ENCODE peak calls at places on chromosome 18, in four cellular contexts. V, R, J and T are unnamed samples.
A peak's percentile ranks its signal among the peaks of the same experiment; 100 is the strongest.

GRCh38 chr18:59265246-59266018 is 7.8 kb downstream of the RAX start:
- DNase-seq in V (peak; percentile 88), J (no peak), R (no peak), T (peak; percentile 93)

GRCh38 chr18:68764016-68764415 is 33.9 kb upstream of the CCDC102B start:
- DNase-seq in R (no peak), J (no peak), V (no peak), T (no peak)

GRCh38 chr18:65906621-65907034 is 155.8 kb downstream of the CDH7 start:
- DNase-seq in R (no peak), J (no peak), V (peak; percentile 88), T (no peak)

GRCh38 chr18:23784811-23785245 is 95.6 kb downstream of the LAMA3 start:
- DNase-seq in R (no peak), J (no peak), V (peak; percentile 71), T (no peak)

GRCh38 chr18:40055262-40055661 is 1899.8 kb upstream of the PIK3C3 start:
- DNase-seq in V (no peak), J (no peak), R (no peak), T (no peak)

GRCh38 chr18:23614891-23615290 is 28.6 kb upstream of the NPC1 start:
- DNase-seq in J (no peak), R (no peak), V (no peak), T (no peak)

GRCh38 chr18:63078471-63078870 is 241.1 kb downstream of the BCL2 start:
- DNase-seq in R (no peak), J (no peak), V (no peak), T (no peak)

GRCh38 chr18:63511285-63511684 is 30.9 kb upstream of the SERPINB12 start:
- DNase-seq in J (peak; percentile 39), R (no peak), V (peak; percentile 92), T (peak; percentile 22)

GRCh38 chr18:75607701-75608100 is 180.2 kb upstream of the SMIM21 start:
- DNase-seq in R (no peak), V (no peak), J (no peak), T (no peak)

DNA sequence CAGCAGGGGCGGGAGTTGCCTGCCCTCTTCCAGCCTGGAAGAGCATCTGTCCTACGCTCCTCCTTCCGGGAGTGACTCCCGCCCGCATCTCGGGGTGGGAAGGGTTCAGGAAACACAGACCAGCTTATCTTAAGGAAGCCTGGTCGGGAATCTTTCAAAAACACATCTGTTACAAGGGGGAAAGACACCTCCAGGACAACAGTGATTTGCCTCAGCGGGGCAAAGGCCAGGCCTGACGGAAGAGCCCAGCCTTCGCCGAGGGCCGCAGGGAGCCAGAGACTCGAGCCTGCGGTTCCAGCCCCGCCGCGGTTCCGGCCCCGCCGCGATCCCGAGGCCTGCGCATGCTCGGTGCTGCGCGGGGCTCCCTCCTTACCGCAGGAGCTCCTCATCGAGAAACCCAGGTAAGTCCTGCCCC is 38.1 kb upstream of the TGIF1 start:
- DNase-seq in J (no peak), R (no peak), V (peak; percentile 26), T (peak; percentile 73)
- H3K4me3 ChIP-seq in J (no peak overlapping the region), R (no peak overlapping the region), V (no peak overlapping the region), T (no peak overlapping the region)

DNA sequence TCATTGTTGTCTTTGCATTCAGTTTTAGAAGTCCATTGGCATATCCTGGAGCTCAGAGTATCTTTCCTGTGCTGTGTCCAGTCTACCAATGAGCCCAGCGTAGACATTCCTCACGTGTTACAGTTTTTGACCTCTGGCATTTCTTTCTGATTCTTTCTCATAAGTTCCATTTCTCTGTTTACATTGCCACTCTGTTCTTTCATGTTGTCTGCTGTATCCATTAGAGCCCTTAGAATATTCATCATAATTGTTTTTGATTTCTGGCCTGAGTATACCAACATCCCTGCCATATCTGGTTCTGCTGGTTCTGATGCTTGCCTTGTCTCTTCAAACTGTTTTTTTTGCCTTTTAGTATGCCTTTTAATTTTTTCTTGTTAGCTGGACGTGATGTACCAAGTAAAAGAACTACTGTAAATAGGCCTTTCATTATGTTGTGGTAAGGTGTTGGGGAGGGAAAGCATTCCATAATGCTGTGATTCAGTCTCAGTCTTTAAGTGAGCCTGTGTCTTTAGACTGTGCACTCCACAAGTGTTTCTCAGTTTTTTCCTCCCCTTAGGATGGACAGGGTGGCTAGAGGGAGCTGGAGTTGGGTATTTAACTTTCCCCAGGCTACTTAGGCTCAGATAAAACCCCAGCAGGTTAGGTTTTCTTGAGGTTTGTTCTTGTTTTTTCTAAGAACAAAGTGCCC is 35.6 kb downstream of the CEP192 start:
- DNase-seq in R (no peak), V (no peak), J (no peak), T (no peak)
- H3K36me3 ChIP-seq in R (no peaks in the 10 kb centered on the region), V (peaks cover 2% of the 10 kb centered on the region), J (peaks cover 90% of the 10 kb centered on the region), T (peaks cover 4% of the 10 kb centered on the region)

DNA sequence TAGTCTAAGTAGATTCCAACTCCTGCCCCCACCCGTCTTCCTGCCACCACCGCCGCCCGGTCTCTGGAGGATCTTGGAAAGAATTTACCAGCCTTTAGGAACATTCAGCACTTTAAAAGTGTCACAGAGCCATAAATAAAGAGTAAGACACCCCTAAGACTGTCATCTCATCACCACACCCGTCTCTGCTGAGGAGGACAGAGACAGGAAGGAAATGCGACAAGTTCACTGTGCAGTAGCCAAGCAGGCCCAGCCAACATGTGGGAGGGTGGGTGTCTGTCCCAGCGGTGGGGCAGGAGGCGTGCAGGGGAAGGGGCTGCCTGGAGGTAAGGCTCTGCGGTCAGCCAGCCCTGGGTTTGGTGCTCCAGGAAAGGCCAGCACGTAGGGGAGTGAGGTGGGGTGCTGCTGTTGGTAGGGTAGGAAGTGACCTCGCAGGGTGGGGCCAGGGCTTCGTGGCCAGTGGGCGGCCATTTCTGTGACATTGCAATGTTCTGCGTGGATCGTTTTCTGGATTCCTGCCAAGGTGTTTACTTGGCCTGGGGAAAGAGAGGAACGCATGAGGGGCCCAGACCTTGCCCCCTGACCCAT is 111.6 kb downstream of the FAM210A start:
- DNase-seq in R (no peak), V (no peak), J (no peak), T (no peak)
- H3K27me3 ChIP-seq in R (no peaks in the 10 kb centered on the region), V (no peaks in the 10 kb centered on the region), J (peaks cover 2% of the 10 kb centered on the region), T (peaks cover 4% of the 10 kb centered on the region)

GRCh38 chr18:26483633-26484032 is 64.7 kb downstream of the KCTD1 start:
- DNase-seq in R (no peak), V (no peak), J (no peak), T (no peak)

GRCh38 chr18:26480897-26481795 is 67.2 kb downstream of the KCTD1 start:
- DNase-seq in J (no peak), V (peak; percentile 48), R (no peak), T (no peak)

GRCh38 chr18:26479065-26479685 is 69.2 kb downstream of the KCTD1 start:
- DNase-seq in R (no peak), J (no peak), V (no peak), T (peak; percentile 73)

GRCh38 chr18:26479686-26480079 is 68.7 kb downstream of the KCTD1 start:
- DNase-seq in V (no peak), J (no peak), R (no peak), T (no peak)

GRCh38 chr18:26482567-26482966 is 65.8 kb downstream of the KCTD1 start:
- DNase-seq in V (peak; percentile 88), R (no peak), J (no peak), T (peak; percentile 79)
- H3K4me3 ChIP-seq in V (no peak overlapping the region), R (no peak overlapping the region), J (no peak overlapping the region), T (no peak overlapping the region)

DNA sequence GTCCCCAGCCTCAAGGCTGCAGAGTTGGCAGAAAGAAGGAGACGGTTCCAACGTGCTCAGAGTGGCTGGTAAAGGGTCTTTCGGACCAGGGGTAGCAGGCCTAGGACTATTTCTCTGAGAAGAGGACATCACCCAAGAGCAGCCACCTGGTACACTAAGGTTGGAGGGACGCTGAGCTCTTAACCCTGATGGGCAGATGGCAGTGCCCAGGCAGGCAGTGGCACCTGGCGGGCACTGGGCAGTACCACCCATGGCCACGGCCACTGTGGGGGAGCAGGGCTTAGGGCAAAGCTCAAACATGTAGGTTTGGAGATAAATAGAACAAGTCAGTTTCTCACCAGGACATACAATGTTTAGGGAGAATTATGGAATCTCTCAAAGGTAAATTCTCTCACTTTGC is 53.5 kb downstream of the MBP start:
- DNase-seq in R (no peak), V (no peak), J (no peak), T (no peak)
- H3K36me3 ChIP-seq in R (no peaks in the 10 kb centered on the region), V (no peaks in the 10 kb centered on the region), J (no peaks in the 10 kb centered on the region), T (no peaks in the 10 kb centered on the region)

GRCh38 chr18:22346968-22347611 is 70.6 kb downstream of the CTAGE1 start:
- DNase-seq in R (peak; percentile 73), V (peak; percentile 73), J (peak; percentile 54), T (peak; percentile 78)
- H3K27me3 ChIP-seq in R (no peaks in the 10 kb centered on the region), V (peaks cover 16% of the 10 kb centered on the region), J (peaks cover 18% of the 10 kb centered on the region), T (peaks cover 60% of the 10 kb centered on the region)

DNA sequence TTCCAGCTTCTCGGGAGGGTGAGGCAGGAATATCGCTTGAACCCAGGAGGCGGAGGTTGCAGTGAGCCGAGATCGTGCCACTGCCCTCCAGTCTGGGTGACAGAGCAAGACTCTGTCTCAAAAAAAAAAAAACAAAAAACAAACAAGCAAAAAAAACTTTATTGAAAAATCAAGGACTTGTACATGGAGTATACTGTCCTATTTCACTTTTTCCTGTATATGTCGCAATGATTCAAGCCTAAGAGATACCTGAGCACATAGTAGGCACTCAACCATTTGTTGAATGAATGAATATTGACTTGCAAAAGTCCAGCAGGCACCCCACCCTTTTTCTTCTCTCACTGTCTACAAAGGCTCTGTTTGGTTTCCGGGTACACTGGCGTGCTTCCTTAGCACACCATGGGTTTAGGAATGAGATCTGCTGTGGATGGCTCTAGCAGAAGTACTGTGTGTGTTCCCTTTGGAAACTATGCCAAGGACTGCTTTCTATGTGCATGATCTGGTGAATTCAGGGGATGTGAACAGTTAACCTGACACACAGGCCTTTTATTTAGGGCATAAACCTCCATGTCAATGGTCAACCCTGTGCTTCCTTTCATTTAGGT is 6.1 kb downstream of the APCDD1 start:
- DNase-seq in V (no peak), R (no peak), J (no peak), T (no peak)
- H3K4me3 ChIP-seq in V (no peak overlapping the region), R (no peak overlapping the region), J (no peak overlapping the region), T (no peak overlapping the region)

GRCh38 chr18:3821524-3821923 is 371.6 kb downstream of the TGIF1 start:
- DNase-seq in J (no peak), R (no peak), V (no peak), T (no peak)

GRCh38 chr18:3823073-3823472 is 373.1 kb downstream of the TGIF1 start:
- DNase-seq in J (no peak), V (no peak), R (no peak), T (no peak)

GRCh38 chr18:3827236-3827635 is 377.3 kb downstream of the TGIF1 start:
- DNase-seq in V (no peak), J (no peak), R (no peak), T (no peak)

GRCh38 chr18:3826021-3826420 is 376.0 kb downstream of the TGIF1 start:
- DNase-seq in R (no peak), J (no peak), V (no peak), T (no peak)

DNA sequence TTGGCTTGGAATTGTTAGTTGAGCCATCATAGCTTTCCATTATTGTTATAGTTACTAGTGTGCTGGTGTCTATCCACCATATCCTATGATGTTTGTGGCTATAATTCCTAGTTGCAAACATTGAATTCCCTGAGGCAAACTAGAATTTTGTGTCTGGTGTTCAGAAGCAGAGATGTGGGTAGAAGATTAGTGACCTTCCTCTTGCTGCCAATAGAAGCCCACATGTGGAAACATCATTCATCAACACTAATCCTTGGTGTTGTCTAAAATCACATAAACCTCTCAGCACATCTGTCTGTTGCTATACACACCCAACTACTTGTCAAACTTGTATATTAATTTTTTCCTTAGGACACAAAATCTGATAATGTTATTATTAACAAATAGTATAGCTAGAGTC is 374.1 kb downstream of the TGIF1 start:
- DNase-seq in V (no peak), R (no peak), J (no peak), T (no peak)
- H3K36me3 ChIP-seq in V (no peaks in the 10 kb centered on the region), R (no peaks in the 10 kb centered on the region), J (no peaks in the 10 kb centered on the region), T (no peaks in the 10 kb centered on the region)

GRCh38 chr18:78970774-78971333 is 8.8 kb upstream of the SALL3 start:
- DNase-seq in V (no peak), R (no peak), J (no peak), T (no peak)
- H3K27me3 ChIP-seq in V (peaks cover 38% of the 10 kb centered on the region), R (peaks cover 16% of the 10 kb centered on the region), J (peaks cover 26% of the 10 kb centered on the region), T (peaks cover 45% of the 10 kb centered on the region)